ENCODE peak calls at places on chromosomes 3 and 15, in four cellular contexts. A is NCI-H146, C is left ventricle myocardium superior, H is GOT3. S is an unnamed sample.
A peak's percentile ranks its signal among the peaks of the same experiment; 100 is the strongest.

GRCh38 chr3:185878920-185879319 is 54.1 kb upstream of the IGF2BP2 start:
- DNase-seq in C (no peak), H (no peak), A (no peak), S (no peak)

GRCh38 chr15:53586815-53587214 is 172.6 kb downstream of the WDR72 start:
- DNase-seq in C (no peak), H (no peak), A (peak; percentile 6), S (no peak)

GRCh38 chr3:11185564-11186317 is 31.4 kb downstream of the HRH1 start:
- DNase-seq in A (no peak), C (peak; percentile 80), H (no peak), S (peak; percentile 88)

GRCh38 chr3:127589600-127590281 is 792 bp downstream of the TPRA1 start:
- DNase-seq in A (peak; percentile 33), H (no peak), C (peak; percentile 60), S (no peak)

GRCh38 chr15:68658151-68658550 is 79.4 kb downstream of the CORO2B start:
- DNase-seq in A (peak; percentile 12), H (no peak), C (peak; percentile 61), S (no peak)

GRCh38 chr3:195151866-195152526 is 119.0 kb downstream of the XXYLT1 start:
- DNase-seq in C (no peak), H (no peak), A (no peak), S (no peak)

GRCh38 chr15:99580061-99580460 is 14.3 kb downstream of the MEF2A start:
- DNase-seq in H (no peak), A (no peak), C (no peak), S (no peak)

GRCh38 chr3:48194446-48195071 is 6.3 kb upstream of the CDC25A start:
- DNase-seq in C (peak; percentile 58), A (peak; percentile 60), H (no peak), S (no peak)

GRCh38 chr3:47431225-47431624 is 44.5 kb downstream of the SCAP start:
- DNase-seq in A (no peak), C (no peak), H (no peak), S (no peak)

GRCh38 chr3:23877324-23877980 is 39.3 kb downstream of the NKIRAS1 start:
- DNase-seq in C (peak; percentile 40), H (peak; percentile 12), A (no peak), S (no peak)

GRCh38 chr3:39141211-39141995 is 12.0 kb downstream of the CSRNP1 start:
- DNase-seq in A (no peak), H (no peak), C (peak; percentile 75), S (no peak)

GRCh38 chr15:31758126-31758525 is 272.2 kb upstream of the CHRNA7 start:
- DNase-seq in C (peak; percentile 80), A (no peak), H (no peak), S (no peak)

GRCh38 chr3:159818399-159818798 is 170.2 kb upstream of the IL12A start:
- DNase-seq in A (peak; percentile 79), H (no peak), C (peak; percentile 74), S (no peak)

GRCh38 chr15:39874890-39875549 is 45.0 kb downstream of the GPR176 start:
- DNase-seq in A (peak; percentile 30), C (no peak), H (no peak), S (no peak)

GRCh38 chr15:77859491-77860060 is 217.9 kb downstream of the TBC1D2B start:
- DNase-seq in A (peak; percentile 6), H (no peak), C (no peak), S (no peak)

GRCh38 chr3:105195260-105195659 is 171.4 kb upstream of the ALCAM start:
- DNase-seq in C (no peak), A (no peak), H (no peak), S (no peak)

S was measured in AG04450.